ENCODE peak calls at places on chromosome 3, in six cellular contexts. V is CD8-positive, alpha-beta T cell; G is stimulated activated naive CD8-positive, alpha-beta T cell treated with anti-CD3 and anti-CD28 coated beads, Interleukin-15, amount 100 ng/mL, for 72 hours; Y is breast epithelium; J is right lobe of liver; T is activated CD8-positive, alpha-beta memory T cell treated with anti-CD3 and anti-CD28 coated beads for 24 hours. A is an unnamed sample.
A peak's percentile ranks its signal among the peaks of the same experiment; 100 is the strongest.

GRCh38 chr3:115186351-115187148 is 39.5 kb upstream of the ZBTB20 start:
- DNase-seq in G (no peak), V (no peak), T (no peak), Y (no peak), J (no peak), A (no peak)

GRCh38 chr3:183394150-183394549 is 34.3 kb downstream of the MCF2L2 start:
- DNase-seq in J (no peak), Y (no peak), T (no peak), G (no peak), V (no peak), A (no peak)

GRCh38 chr3:99950921-99951320 is 133.3 kb downstream of the CMSS1 start:
- DNase-seq in Y (no peak), J (no peak), T (no peak), G (no peak), V (no peak), A (no peak)

GRCh38 chr3:153856932-153857331 is 264.3 kb upstream of the ARHGEF26 start:
- DNase-seq in J (no peak), Y (no peak), V (no peak), T (no peak), G (no peak), A (no peak)

GRCh38 chr3:156826896-156827882 is 1.0 kb downstream of the LEKR1 start:
- DNase-seq in G (no peak), J (no peak), Y (no peak), T (no peak), V (no peak), A (no peak)

GRCh38 chr3:184642623-184643308 is 69.1 kb downstream of the MAGEF1 start:
- DNase-seq in J (no peak), V (no peak), T (no peak), Y (no peak), G (no peak), A (no peak)

GRCh38 chr3:191051037-191051436 is 148.0 kb upstream of the OSTN start:
- DNase-seq in V (no peak), J (no peak), Y (no peak), T (no peak), G (no peak), A (no peak)

GRCh38 chr3:132783152-132783551 is 60.9 kb upstream of the NPHP3 start:
- DNase-seq in T (no peak), G (no peak), J (no peak), V (no peak), Y (no peak), A (no peak)

GRCh38 chr3:157844770-157845522 is 261.3 kb downstream of the SHOX2 start:
- DNase-seq in Y (no peak), G (no peak), T (no peak), V (no peak), J (no peak), A (no peak)

GRCh38 chr3:30649572-30650310 is 43.3 kb downstream of the TGFBR2 start:
- DNase-seq in J (no peak), T (no peak), V (no peak), Y (no peak), G (no peak), A (no peak)

GRCh38 chr3:102299125-102299877 is 135.5 kb upstream of the ZPLD1 start:
- DNase-seq in G (no peak), T (no peak), J (no peak), Y (no peak), V (no peak), A (no peak)

GRCh38 chr3:28326458-28326926 is 22.0 kb upstream of the ZCWPW2 start:
- DNase-seq in V (peak; percentile 31), J (no peak), T (no peak), Y (no peak), G (peak; percentile 40), A (no peak)

GRCh38 chr3:122233109-122233952 is 49.9 kb downstream of the CASR start:
- DNase-seq in J (peak; percentile 18), T (no peak), V (no peak), Y (no peak), G (peak; percentile 42), A (no peak)

GRCh38 chr3:12879191-12879815 is 37.9 kb upstream of the RPL32 start:
- DNase-seq in T (no peak), J (no peak), G (no peak), Y (no peak), V (no peak), A (no peak)

GRCh38 chr3:72382460-72382859 is 465.8 kb downstream of the SHQ1 start:
- DNase-seq in J (no peak), G (no peak), T (no peak), Y (no peak), V (no peak), A (no peak)

GRCh38 chr3:73471986-73472385 is 152.8 kb downstream of the PDZRN3 start:
- DNase-seq in J (no peak), G (no peak), V (no peak), T (no peak), Y (no peak), A (no peak)

GRCh38 chr3:102174312-102174712 is 260.5 kb upstream of the ZPLD1 start:
- DNase-seq in V (no peak), Y (no peak), G (no peak), T (no peak), J (no peak), A (no peak)

GRCh38 chr3:141782386-141782932 is 19.3 kb downstream of the GRK7 start:
- DNase-seq in Y (no peak), T (no peak), J (no peak), V (no peak), G (no peak), A (no peak)

GRCh38 chr3:99931059-99931458 is 113.4 kb downstream of the CMSS1 start:
- DNase-seq in J (no peak), V (no peak), G (no peak), T (no peak), Y (no peak), A (no peak)

GRCh38 chr3:101780661-101781060 is 1.6 kb downstream of the NXPE3 start:
- DNase-seq in J (no peak), T (no peak), G (no peak), V (no peak), Y (no peak), A (no peak)

GRCh38 chr3:35966629-35967464 is 327.5 kb downstream of the ARPP21 start:
- DNase-seq in G (no peak), Y (no peak), T (no peak), J (no peak), V (no peak), A (no peak)

GRCh38 chr3:155242342-155242741 is 51.1 kb downstream of the STRIT1 start:
- DNase-seq in G (no peak), T (no peak), Y (no peak), V (no peak), J (no peak), A (no peak)

GRCh38 chr3:194312743-194313281 is 38.3 kb downstream of the CPN2 start:
- DNase-seq in G (no peak), V (no peak), J (no peak), Y (peak; percentile 65), T (no peak), A (no peak)

GRCh38 chr3:128278761-128279593 is 125.7 kb downstream of the EEFSEC start:
- DNase-seq in J (peak; percentile 42), V (no peak), G (no peak), T (peak; percentile 32), Y (no peak), A (peak; percentile 19)

GRCh38 chr3:11514191-11514770 is 129.4 kb downstream of the VGLL4 start:
- DNase-seq in J (no peak), G (no peak), T (no peak), V (no peak), Y (no peak), A (no peak)

GRCh38 chr3:134103470-134103869 is 73.7 kb upstream of the SLCO2A1 start:
- DNase-seq in G (no peak), J (no peak), T (no peak), V (no peak), Y (no peak), A (no peak)

GRCh38 chr3:182947892-182948291 is 32.4 kb downstream of the DCUN1D1 start:
- DNase-seq in Y (no peak), G (no peak), V (no peak), J (no peak), T (no peak), A (no peak)

GRCh38 chr3:127959041-127959440 is 44.0 kb downstream of the KBTBD12 start:
- DNase-seq in J (no peak), G (no peak), Y (no peak), V (no peak), T (no peak), A (no peak)

GRCh38 chr3:52998781-52999509 is 46.9 kb downstream of the SFMBT1 start:
- DNase-seq in T (no peak), V (no peak), Y (no peak), J (no peak), G (no peak), A (no peak)

GRCh38 chr3:55818485-55818884 is 331.4 kb upstream of the WNT5A start:
- DNase-seq in J (no peak), V (no peak), G (no peak), T (no peak), Y (no peak), A (no peak)

GRCh38 chr3:165983284-165983683 is 146.1 kb upstream of the BCHE start:
- DNase-seq in Y (no peak), T (no peak), G (no peak), V (no peak), J (no peak), A (no peak)

GRCh38 chr3:171811913-171812321 is 1.6 kb upstream of the PLD1 start:
- DNase-seq in G (no peak), V (no peak), J (no peak), T (no peak), Y (no peak), A (no peak)

GRCh38 chr3:192042116-192042515 is 581.2 kb downstream of the PYDC2 start:
- DNase-seq in Y (no peak), G (no peak), T (no peak), J (no peak), V (no peak), A (no peak)

GRCh38 chr3:69368129-69368741 is 17.7 kb downstream of the FRMD4B start:
- DNase-seq in G (peak; percentile 56), V (peak; percentile 18), Y (no peak), J (no peak), T (no peak), A (no peak)